ENCODE peak calls at places on chromosome 22, in four cellular contexts. H is EL, K is amygdala, B is anterior cingulate cortex. Q is an unnamed sample.

GRCh38 chr22:50282361-50283144 is 12.4 kb upstream of the MAPK11 start:
- DNase-seq in H (peak), K (no peak), B (no peak), Q (peak)

GRCh38 chr22:31282748-31283468 is 9.4 kb downstream of the PIK3IP1 start:
- DNase-seq in H (no peak), K (no peak), B (no peak), Q (no peak)

GRCh38 chr22:22696104-22696503 is 51.7 kb downstream of the GGTLC2 start:
- DNase-seq in H (no peak), K (no peak), B (no peak), Q (no peak)

GRCh38 chr22:37525073-37525745 is 6.0 kb upstream of the CARD10 start:
- DNase-seq in H (peak), K (no peak), B (peak), Q (peak)

GRCh38 chr22:25900880-25901279 is 158.9 kb downstream of the MYO18B start:
- DNase-seq in H (no peak), K (peak), B (peak), Q (peak)

GRCh38 chr22:44724859-44725258 is 22.9 kb downstream of the PRR5 start:
- DNase-seq in H (no peak), K (no peak), B (no peak), Q (no peak)

GRCh38 chr22:19648419-19648929 is 65.8 kb upstream of the SEPTIN5 start:
- DNase-seq in H (no peak), K (no peak), B (no peak), Q (peak)

GRCh38 chr22:19761022-19761499 is 483 bp downstream of the TBX1 start:
- DNase-seq in H (no peak), K (no peak), B (no peak), Q (no peak)

GRCh38 chr22:37167981-37168647 is 18.4 kb upstream of the IL2RB start:
- DNase-seq in H (no peak), K (no peak), B (no peak), Q (no peak)

GRCh38 chr22:23898006-23898974 is 4.1 kb downstream of the MIF start:
- DNase-seq in H (no peak), K (peak), B (no peak), Q (peak)

GRCh38 chr22:38228873-38229740 is 27.3 kb downstream of the MAFF start:
- DNase-seq in H (peak), K (no peak), B (no peak), Q (no peak)

GRCh38 chr22:19292262-19293230 is 1.0 kb upstream of the CLTCL1 start:
- DNase-seq in H (no peak), K (no peak), B (no peak), Q (no peak)

GRCh38 chr22:50504245-50505211 is 3.0 kb downstream of the LMF2 start:
- DNase-seq in H (no peak), K (no peak), B (no peak), Q (no peak)